ENCODE peak calls at places on chromosomes 5 and 9, in seven cellular contexts. X is kidney, E is foreskin fibroblast, A is lower lobe of right lung, G is fibroblast of lung, Z is cardiac fibroblast, R is choroid plexus epithelial cell. L is an unnamed sample.

GRCh38 chr5:74098456-74098855 is 472.5 kb downstream of the ARHGEF28 start:
- DNase-seq in X (no peak), E (no peak), A (no peak), G (no peak), Z (no peak), R (no peak), L (no peak)

GRCh38 chr5:138402640-138403039 is 36.2 kb upstream of the REEP2 start:
- DNase-seq in X (no peak), E (no peak), A (no peak), G (no peak), Z (no peak), R (no peak), L (no peak)

GRCh38 chr5:73120222-73121108 is at the start of gene TMEM171:
- DNase-seq in X (peak), E (peak), A (peak), G (peak), Z (peak), R (peak), L (peak)

GRCh38 chr9:70419546-70420266 is 5.2 kb upstream of the KLF9 start:
- DNase-seq in X (peak), E (peak), A (peak), G (peak), Z (peak), R (peak), L (peak)

GRCh38 chr5:151101151-151101550 is 20.3 kb upstream of the TNIP1 start:
- DNase-seq in X (no peak), E (no peak), A (no peak), G (no peak), Z (no peak), R (no peak), L (no peak)

GRCh38 chr9:81411961-81412360 is 277.4 kb downstream of the TLE1 start:
- DNase-seq in X (no peak), E (peak), A (no peak), G (peak), Z (peak), R (no peak), L (no peak)

GRCh38 chr5:104178066-104178465 is 615.5 kb upstream of the NUDT12 start:
- DNase-seq in X (no peak), E (no peak), A (no peak), G (no peak), Z (no peak), R (no peak), L (no peak)

GRCh38 chr9:93005876-93006275 is 52.6 kb upstream of the SUSD3 start:
- DNase-seq in X (no peak), E (no peak), A (no peak), G (no peak), Z (no peak), R (no peak), L (no peak)

GRCh38 chr5:36403601-36404311 is 102.1 kb upstream of the RANBP3L start:
- DNase-seq in X (peak), E (peak), A (no peak), G (peak), Z (peak), R (peak), L (peak)

GRCh38 chr9:22129134-22129533 is 120.0 kb upstream of the CDKN2B start:
- DNase-seq in X (no peak), E (no peak), A (no peak), G (no peak), Z (peak), R (peak), L (peak)

GRCh38 chr5:131413605-131414559 is 150.0 kb downstream of the CDC42SE2 start:
- DNase-seq in X (no peak), E (peak), A (no peak), G (no peak), Z (no peak), R (peak), L (no peak)

GRCh38 chr9:128128836-128129590 is 1.5 kb upstream of the PTGES2 start:
- DNase-seq in X (peak), E (no peak), A (peak), G (no peak), Z (no peak), R (no peak), L (no peak)

GRCh38 chr9:136312436-136312835 is 8.5 kb upstream of the CCDC187 start:
- DNase-seq in X (peak), E (peak), A (no peak), G (peak), Z (peak), R (peak), L (peak)

GRCh38 chr9:109277451-109277850 is 43.4 kb downstream of the EPB41L4B start:
- DNase-seq in X (no peak), E (no peak), A (no peak), G (no peak), Z (no peak), R (no peak), L (no peak)

GRCh38 chr9:129783516-129784361 is 19.2 kb upstream of the TOR1B start:
- DNase-seq in X (no peak), E (peak), A (peak), G (peak), Z (peak), R (peak), L (peak)

GRCh38 chr9:79129865-79130480 is 441.8 kb upstream of the TLE4 start:
- DNase-seq in X (no peak), E (peak), A (peak), G (peak), Z (peak), R (peak), L (peak)

GRCh38 chr5:153783278-153783677 is 255.4 kb downstream of the FAM114A2 start:
- DNase-seq in X (no peak), E (no peak), A (no peak), G (no peak), Z (no peak), R (no peak), L (no peak)

GRCh38 chr5:139415221-139415861 is 11.5 kb upstream of the SPATA24 start:
- DNase-seq in X (no peak), E (no peak), A (no peak), G (no peak), Z (no peak), R (no peak), L (peak)

GRCh38 chr9:126676102-126676684 is 62.5 kb downstream of the LMX1B start:
- DNase-seq in X (no peak), E (no peak), A (no peak), G (no peak), Z (no peak), R (no peak), L (no peak)

GRCh38 chr5:107542831-107543231 is 127.9 kb downstream of the EFNA5 start:
- DNase-seq in X (peak), E (peak), A (peak), G (peak), Z (peak), R (peak), L (peak)

DNA sequence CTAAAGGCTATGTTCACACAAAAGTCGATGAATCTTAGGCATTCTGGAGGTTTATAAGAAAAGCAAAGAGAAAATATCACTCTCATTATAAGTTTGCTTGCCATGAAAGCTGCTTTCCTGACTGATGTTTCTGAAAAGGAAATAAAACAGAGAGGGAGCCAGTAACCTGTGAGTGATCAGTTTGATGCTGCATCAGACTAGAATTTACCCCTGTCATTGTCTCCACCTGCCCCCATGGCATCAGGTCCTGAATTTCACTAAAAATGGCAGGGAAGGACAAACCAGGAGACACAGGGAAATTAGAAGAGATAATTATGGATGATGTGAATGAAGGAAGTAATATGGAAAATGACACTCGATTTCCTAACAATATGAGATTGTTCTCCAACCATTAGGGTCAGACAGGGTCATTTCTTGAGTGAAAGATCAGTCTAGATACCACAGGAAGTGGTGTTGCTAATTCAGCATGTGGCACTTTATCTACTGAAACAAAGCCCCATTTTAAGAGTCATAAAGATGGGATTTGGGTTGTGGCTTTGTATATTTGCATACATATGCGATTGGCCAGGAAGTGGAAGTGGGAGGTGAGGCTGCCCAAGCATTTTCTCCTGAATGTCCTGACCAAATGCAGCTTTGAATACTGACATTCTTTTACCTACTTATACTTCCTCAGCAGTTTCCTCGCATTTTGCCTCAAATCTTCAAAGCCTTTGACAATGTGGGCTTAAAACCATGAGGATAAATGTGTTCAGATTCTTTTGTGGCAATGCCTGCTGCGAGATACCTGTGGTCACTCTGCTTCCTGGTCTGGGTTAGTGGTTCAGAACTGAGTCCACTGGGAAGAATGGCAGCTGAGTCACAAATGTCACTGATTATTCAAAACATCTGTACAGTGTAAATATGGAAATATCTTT is 29.7 kb downstream of the MEGF10 start:
- DNase-seq in X (no peak), E (peak), A (no peak), G (no peak), Z (peak), R (peak), L (no peak)
- H3K4me3 ChIP-seq in X (no peak), E (no peak), A (no peak), G (no peak), Z (no peak), R (no peak), L (no peak)

DNA sequence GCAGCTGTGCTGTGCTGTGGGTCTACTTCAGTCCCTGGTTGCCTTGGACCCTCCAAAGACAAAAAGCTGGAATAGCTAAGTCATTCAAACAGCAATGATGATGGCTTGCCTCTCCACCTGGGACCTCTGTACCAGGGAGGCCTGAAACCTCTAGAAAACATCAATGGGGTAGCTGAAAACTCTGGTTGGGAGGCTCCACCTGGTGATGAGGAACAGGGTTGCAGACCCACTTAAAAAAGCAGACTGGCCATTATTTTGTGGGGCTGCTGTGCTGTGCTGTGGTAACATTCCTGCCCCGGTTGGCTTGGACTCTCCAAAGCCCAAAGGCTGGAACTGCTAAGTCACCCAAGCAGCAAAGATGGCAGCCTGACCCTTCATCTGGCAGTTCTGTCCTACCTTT is 839.3 kb upstream of the ARRDC3 start:
- DNase-seq in X (no peak), E (peak), A (no peak), G (peak), Z (no peak), R (peak), L (no peak)
- TF ChIP-seq CTCF in X (no peak), E (peak), A (no peak), G (peak), Z (no peak), R (peak), L (no peak)

GRCh38 chr9:7238244-7238637 is 480.5 kb downstream of the KDM4C start:
- DNase-seq in X (no peak), E (no peak), A (no peak), G (no peak), Z (no peak), R (no peak), L (no peak)

GRCh38 chr9:7241694-7242093 is 483.9 kb downstream of the KDM4C start:
- DNase-seq in X (no peak), E (no peak), A (no peak), G (no peak), Z (no peak), R (no peak), L (no peak)

GRCh38 chr9:7239708-7240107 is 481.9 kb downstream of the KDM4C start:
- DNase-seq in X (no peak), E (no peak), A (no peak), G (no peak), Z (no peak), R (no peak), L (no peak)

GRCh38 chr9:7242126-7242525 is 484.4 kb downstream of the KDM4C start:
- DNase-seq in X (no peak), E (no peak), A (no peak), G (no peak), Z (no peak), R (no peak), L (no peak)

DNA sequence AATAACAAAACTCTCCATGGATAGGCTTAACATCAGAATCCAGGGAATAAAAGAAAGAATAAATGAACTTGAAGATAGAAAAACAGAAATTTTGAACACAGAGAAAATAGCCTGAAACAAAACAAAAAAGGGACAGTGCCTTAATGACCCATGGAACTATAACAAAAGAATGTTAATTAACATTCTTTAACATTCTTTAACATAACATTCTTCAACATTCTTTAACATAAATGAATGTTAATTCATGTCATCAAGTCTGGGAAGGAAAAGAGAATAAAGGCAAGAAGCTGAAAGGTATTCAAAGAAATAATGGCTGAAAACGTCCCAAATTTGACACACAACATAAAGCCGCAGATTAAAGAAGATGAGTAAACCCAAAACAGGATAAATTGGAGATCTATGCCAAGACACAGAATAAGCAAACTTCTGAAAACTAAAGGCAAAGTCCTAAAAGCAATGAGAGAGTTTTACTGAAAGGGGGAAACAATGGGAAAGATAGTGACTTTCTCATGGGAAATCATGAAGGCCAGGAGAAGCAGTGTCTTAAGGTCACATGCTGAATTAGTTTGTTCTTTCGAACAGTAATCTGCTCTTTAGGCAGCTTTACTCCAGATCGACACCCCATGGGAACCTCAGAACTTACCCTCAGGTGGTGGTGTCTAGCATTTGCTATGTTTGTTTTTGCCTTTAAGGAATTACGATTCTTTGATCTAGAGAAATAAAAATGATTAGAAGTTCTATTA is 483.0 kb downstream of the KDM4C start:
- DNase-seq in X (no peak), E (no peak), A (no peak), G (no peak), Z (no peak), R (no peak), L (no peak)
- H3K4me3 ChIP-seq in X (no peak), E (no peak), A (no peak), G (no peak), Z (no peak), R (no peak), L (no peak)

GRCh38 chr5:155471027-155471426 is 457.5 kb downstream of the KIF4B start:
- DNase-seq in X (no peak), E (no peak), A (no peak), G (no peak), Z (no peak), R (no peak), L (no peak)
- TF ChIP-seq CTCF in X (no peak), E (no peak), A (no peak), G (no peak), Z (no peak), R (no peak), L (no peak)

GRCh38 chr5:120510098-120510634 is 46.1 kb downstream of the PRR16 start:
- DNase-seq in X (no peak), E (no peak), A (no peak), G (no peak), Z (no peak), R (no peak), L (peak)

GRCh38 chr5:120510994-120511686 is 47.0 kb downstream of the PRR16 start:
- DNase-seq in X (no peak), E (no peak), A (no peak), G (no peak), Z (no peak), R (no peak), L (no peak)

GRCh38 chr5:120509056-120509455 is 45.0 kb downstream of the PRR16 start:
- DNase-seq in X (no peak), E (peak), A (no peak), G (peak), Z (no peak), R (peak), L (no peak)

GRCh38 chr5:120507197-120507596 is 43.1 kb downstream of the PRR16 start:
- DNase-seq in X (no peak), E (no peak), A (no peak), G (peak), Z (no peak), R (peak), L (peak)

GRCh38 chr5:120507826-120508463 is 43.8 kb downstream of the PRR16 start:
- DNase-seq in X (no peak), E (no peak), A (no peak), G (peak), Z (no peak), R (peak), L (peak)
- H3K4me3 ChIP-seq in X (no peak), E (peak), A (no peak), G (no peak), Z (no peak), R (no peak), L (no peak)

DNA sequence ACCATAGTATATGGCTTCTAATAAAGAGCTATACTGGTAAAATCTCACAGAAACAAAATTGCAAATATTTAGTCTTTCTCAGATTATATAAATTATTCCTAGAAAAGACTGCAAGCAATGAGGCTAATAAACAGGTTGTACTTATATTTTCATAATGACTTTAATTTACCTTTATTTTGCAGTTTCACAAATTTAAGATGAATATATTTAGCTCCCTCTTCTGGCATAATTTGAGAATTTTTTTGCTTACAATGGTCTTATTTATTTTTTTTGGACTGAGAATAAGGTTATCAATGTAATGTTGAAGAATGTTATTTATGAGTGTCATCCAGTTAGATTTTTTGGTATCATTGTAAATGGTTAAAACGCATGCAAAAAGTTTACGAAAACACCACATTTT is 56.7 kb downstream of the PIK3R1 start:
- DNase-seq in X (no peak), E (no peak), A (no peak), G (peak), Z (peak), R (peak), L (peak)
- TF ChIP-seq CTCF in X (no peak), E (no peak), A (peak), G (no peak), Z (peak), R (peak), L (peak)

GRCh38 chr5:140561753-140562523 is 2.5 kb downstream of the APBB3 start:
- DNase-seq in X (peak), E (no peak), A (no peak), G (no peak), Z (no peak), R (no peak), L (no peak)
- H3K4me3 ChIP-seq in X (no peak), E (no peak), A (no peak), G (no peak), Z (no peak), R (no peak), L (no peak)

GRCh38 chr9:18479405-18479804 is 5.5 kb downstream of the ADAMTSL1 start:
- DNase-seq in X (no peak), E (no peak), A (no peak), G (no peak), Z (no peak), R (no peak), L (no peak)

GRCh38 chr9:18477121-18477705 is 3.3 kb downstream of the ADAMTSL1 start:
- DNase-seq in X (no peak), E (no peak), A (no peak), G (no peak), Z (no peak), R (no peak), L (peak)

GRCh38 chr9:18480649-18481048 is 6.7 kb downstream of the ADAMTSL1 start:
- DNase-seq in X (no peak), E (peak), A (no peak), G (no peak), Z (peak), R (no peak), L (peak)

GRCh38 chr9:18478517-18479361 is 4.8 kb downstream of the ADAMTSL1 start:
- DNase-seq in X (no peak), E (peak), A (no peak), G (peak), Z (peak), R (no peak), L (peak)

GRCh38 chr9:18477719-18478118 is 3.8 kb downstream of the ADAMTSL1 start:
- DNase-seq in X (no peak), E (no peak), A (no peak), G (peak), Z (no peak), R (no peak), L (peak)
- TF ChIP-seq CTCF in X (no peak), E (no peak), A (no peak), G (no peak), Z (no peak), R (peak), L (peak)

GRCh38 chr5:133932441-133933168 is 35.8 kb downstream of the C5orf15 start:
- DNase-seq in X (no peak), E (no peak), A (no peak), G (no peak), Z (no peak), R (no peak), L (no peak)
- H3K4me3 ChIP-seq in X (no peak), E (no peak), A (no peak), G (no peak), Z (no peak), R (no peak), L (no peak)

GRCh38 chr9:134217431-134218210 is 53.3 kb upstream of the RNU6ATAC start:
- DNase-seq in X (peak), E (no peak), A (no peak), G (no peak), Z (no peak), R (no peak), L (no peak)
- TF ChIP-seq CTCF in X (no peak), E (no peak), A (peak), G (no peak), Z (no peak), R (peak), L (no peak)

L was measured in fibroblast of the aortic adventitia.